ENCODE peak calls at places on chromosome 20, in seven cellular contexts. O is CD8-positive, alpha-beta T cell; A is WERI-Rb-1; J is RWPE1; F is cardiac muscle cell; I is mesendoderm; Q is effector memory CD4-positive, alpha-beta T cell. D is an unnamed sample.

GRCh38 chr20:11430652-11431051 is 487.0 kb upstream of the BTBD3 start:
- DNase-seq in A (no peak), I (no peak), Q (no peak), J (no peak), F (no peak), O (no peak), D (no peak)

GRCh38 chr20:23009636-23010035 is 25.5 kb upstream of the SSTR4 start:
- DNase-seq in Q (no peak), I (no peak), A (no peak), F (no peak), J (no peak), O (no peak), D (no peak)

GRCh38 chr20:35773154-35773751 is 1.4 kb downstream of the PHF20 start:
- DNase-seq in I (peak; percentile 86), Q (peak; percentile 20), J (no peak), O (peak; percentile 57), F (no peak), A (no peak), D (peak; percentile 3)

GRCh38 chr20:45822863-45823262 is 4.2 kb downstream of the TNNC2 start:
- DNase-seq in A (peak; percentile 29), Q (no peak), I (no peak), F (no peak), J (peak; percentile 49), O (no peak), D (no peak)

GRCh38 chr20:13671500-13672288 is 33.0 kb upstream of the TASP1 start:
- DNase-seq in Q (no peak), I (no peak), A (no peak), O (no peak), J (peak; percentile 20), F (no peak), D (no peak)

GRCh38 chr20:22701679-22702308 is 117.4 kb upstream of the FOXA2 start:
- DNase-seq in F (no peak), Q (no peak), I (no peak), J (no peak), A (no peak), O (no peak), D (no peak)

GRCh38 chr20:59578602-59579403 is 25.5 kb upstream of the PHACTR3 start:
- DNase-seq in F (no peak), Q (no peak), O (no peak), I (no peak), A (no peak), J (no peak), D (no peak)

GRCh38 chr20:35395728-35396127 is 16.0 kb downstream of the UQCC1 start:
- DNase-seq in A (no peak), I (peak; percentile 21), F (no peak), O (no peak), J (no peak), Q (no peak), D (no peak)

GRCh38 chr20:53980101-53980500 is 90.3 kb downstream of the BCAS1 start:
- DNase-seq in J (no peak), I (no peak), F (no peak), Q (no peak), O (no peak), A (no peak), D (no peak)

GRCh38 chr20:46010491-46011405 is 2.0 kb downstream of the MMP9 start:
- DNase-seq in O (no peak), Q (peak; percentile 53), F (no peak), J (no peak), A (no peak), I (no peak), D (no peak)

GRCh38 chr20:24612799-24613775 is 143.7 kb downstream of the SYNDIG1 start:
- DNase-seq in Q (no peak), I (no peak), J (no peak), O (no peak), F (no peak), A (no peak), D (no peak)

GRCh38 chr20:46188866-46189265 is 70.8 kb downstream of the CD40 start:
- DNase-seq in A (no peak), F (no peak), I (no peak), Q (no peak), O (no peak), J (no peak), D (no peak)

GRCh38 chr20:32282461-32282860 is 5.0 kb downstream of the KIF3B start:
- DNase-seq in A (no peak), O (no peak), F (no peak), J (no peak), Q (no peak), I (no peak), D (no peak)
- H3K27ac ChIP-seq in A (no peak overlapping the region), O (no peak overlapping the region), F (no peak overlapping the region), J (peak overlapping the region; percentile 18), Q (no peak overlapping the region), I (no peak overlapping the region), D (no peak overlapping the region)

DNA sequence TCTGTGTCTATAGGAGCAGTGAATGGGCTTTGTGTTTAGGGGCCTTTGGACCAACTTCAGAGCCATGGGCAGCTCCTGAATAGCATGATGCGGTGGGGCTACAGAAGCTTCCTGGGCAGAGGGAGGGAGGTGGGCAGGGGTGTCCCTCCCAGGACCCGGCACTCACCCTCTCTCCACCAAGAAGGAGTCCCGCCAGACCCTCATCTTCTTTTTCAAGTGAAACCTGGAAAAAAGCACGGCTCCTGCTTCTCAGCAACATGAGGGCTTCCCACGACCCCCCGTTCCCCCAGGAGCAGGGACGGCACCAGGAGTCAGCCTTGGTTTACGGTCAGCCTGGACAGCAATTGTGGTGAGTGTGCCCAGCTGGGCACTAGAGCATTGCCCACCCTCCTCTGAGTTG is 108.4 kb downstream of the SULF2 start:
- DNase-seq in Q (no peak), I (no peak), F (no peak), J (no peak), O (no peak), A (no peak), D (no peak)
- H3K27ac ChIP-seq in Q (no peak overlapping the region), I (no peak overlapping the region), F (no peak overlapping the region), J (peak overlapping the region; percentile 61), O (no peak overlapping the region), A (no peak overlapping the region), D (no peak overlapping the region)

GRCh38 chr20:51345601-51346101 is 196.9 kb downstream of the NFATC2 start:
- DNase-seq in Q (no peak), O (no peak), J (peak; percentile 98), F (no peak), A (no peak), I (no peak), D (no peak)
- H3K27ac ChIP-seq in Q (no peak overlapping the region), O (no peak overlapping the region), J (peak overlapping the region; percentile 91), F (no peak overlapping the region), A (no peak overlapping the region), I (no peak overlapping the region), D (no peak overlapping the region)

DNA sequence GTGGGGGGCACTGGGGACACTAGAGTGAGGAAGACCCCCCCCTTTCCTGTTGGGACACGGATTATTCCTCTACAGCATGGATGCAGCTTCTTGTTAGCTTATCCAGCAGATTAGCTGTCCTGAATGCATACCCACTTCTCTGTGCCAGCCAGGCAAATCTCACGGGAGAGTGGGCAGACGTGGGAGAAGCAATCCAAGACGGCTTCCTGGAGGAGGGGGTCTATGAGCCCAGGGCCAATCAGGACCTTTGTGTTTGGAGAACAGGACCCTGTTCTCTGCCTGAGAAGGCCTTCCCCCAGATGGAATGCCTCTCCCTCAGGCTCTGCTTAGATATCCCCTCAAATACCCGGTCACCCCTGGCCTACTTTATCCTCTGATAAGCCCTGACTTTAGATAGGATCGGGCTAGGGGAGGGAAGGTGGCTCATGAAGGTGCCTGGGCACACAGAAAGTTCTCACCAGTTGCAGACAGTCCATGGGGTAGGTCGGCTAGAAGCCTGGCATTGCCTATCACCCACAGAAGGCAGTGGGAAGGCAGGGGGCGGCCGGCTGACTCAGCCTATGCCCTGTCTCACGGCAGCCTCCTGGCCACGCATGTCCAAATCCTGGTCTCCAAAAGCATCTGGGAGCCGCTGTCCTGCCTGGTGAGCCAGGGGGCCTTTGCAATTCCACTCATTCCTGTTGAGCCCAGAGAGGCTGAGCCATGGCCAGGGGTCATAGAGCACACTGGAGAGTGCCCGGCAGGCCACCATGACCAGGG is 34.7 kb downstream of the SUN5 start:
- DNase-seq in F (no peak), Q (no peak), O (peak; percentile 48), J (no peak), A (no peak), I (no peak), D (no peak)
- H3K27ac ChIP-seq in F (no peak overlapping the region), Q (peak overlapping the region; percentile 98), O (peak overlapping the region; percentile 73), J (no peak overlapping the region), A (peak overlapping the region; percentile 11), I (no peak overlapping the region), D (no peak overlapping the region)

GRCh38 chr20:50220093-50220893 is 29.7 kb downstream of the CEBPB start:
- DNase-seq in Q (no peak), F (no peak), I (no peak), A (no peak), J (no peak), O (no peak), D (no peak)

GRCh38 chr20:50222568-50223320 is 32.1 kb downstream of the CEBPB start:
- DNase-seq in F (no peak), I (no peak), Q (no peak), J (no peak), A (no peak), O (no peak), D (no peak)

GRCh38 chr20:50220894-50221266 is 30.2 kb downstream of the CEBPB start:
- DNase-seq in I (no peak), F (no peak), J (no peak), Q (no peak), O (no peak), A (no peak), D (no peak)

GRCh38 chr20:50223321-50223995 is 32.8 kb downstream of the CEBPB start:
- DNase-seq in F (no peak), O (no peak), J (no peak), Q (no peak), A (no peak), I (no peak), D (no peak)

DNA sequence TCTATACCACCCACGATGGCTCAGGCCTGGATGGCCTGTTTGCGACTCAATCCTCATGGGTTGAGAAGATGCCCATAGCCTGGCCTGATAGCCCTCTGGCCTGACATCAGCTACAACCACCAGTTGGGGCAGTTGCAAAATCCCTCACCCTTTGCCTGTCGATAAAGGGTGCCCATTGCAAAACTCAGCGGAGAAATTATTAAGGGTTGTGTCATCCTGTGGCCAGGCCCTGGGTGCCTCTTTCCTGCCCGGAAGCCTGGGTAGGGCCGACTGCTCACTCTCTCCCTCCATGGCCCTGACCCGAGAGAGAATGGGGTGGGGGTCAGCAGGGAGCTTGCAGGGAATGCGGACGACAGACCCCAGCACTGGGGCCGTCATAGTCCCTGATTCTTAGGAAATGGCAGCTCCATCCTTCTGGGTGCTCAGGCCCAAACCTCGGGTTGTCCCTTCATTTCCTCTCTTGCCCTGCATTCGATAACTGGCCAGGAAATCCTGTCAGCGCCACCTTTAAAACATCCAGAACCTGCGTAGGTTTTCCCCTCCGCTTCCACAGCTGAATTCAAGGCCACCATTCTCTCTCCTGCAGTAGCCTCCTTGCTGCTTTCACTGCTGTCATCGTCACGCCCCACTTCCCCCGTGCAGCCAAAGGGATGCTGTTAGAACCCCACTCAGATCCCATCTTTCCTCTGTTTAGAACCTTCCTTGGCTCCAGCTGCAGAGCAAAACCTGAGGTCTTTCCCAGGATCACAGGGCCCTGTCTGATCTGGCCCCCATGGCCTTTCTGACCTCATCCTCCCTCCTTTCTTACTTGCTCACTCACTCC is 31.1 kb downstream of the CEBPB start:
- DNase-seq in A (no peak), O (no peak), Q (no peak), I (no peak), F (no peak), J (peak; percentile 95), D (no peak)
- H3K27ac ChIP-seq in A (no peak overlapping the region), O (no peak overlapping the region), Q (no peak overlapping the region), I (no peak overlapping the region), F (no peak overlapping the region), J (peak overlapping the region; percentile 66), D (peak overlapping the region; percentile 60)